ENCODE peak calls at places on chromosomes 4 and X, in nine cellular contexts. One of them, this sample, is unnamed.
A peak's percentile ranks its signal among the peaks of the same experiment; 100 is the strongest.

GRCh38 chr4:44145868-44146267 is 302.7 kb downstream of the KCTD8 start:
- DNase-seq in left lung: no peak
- DNase-seq in left ventricle myocardium inferior: no peak
- DNase-seq in fibroblast of lung: peak; percentile 25
- DNase-seq in MM.1S: no peak
- DNase-seq in caudate nucleus: no peak
- DNase-seq in adrenal gland: no peak
- DNase-seq in transverse colon: no peak
- DNase-seq in CD4-positive, alpha-beta memory T cell: no peak
- DNase-seq in this sample: no peak

GRCh38 chrX:123835661-123836371 is 24.0 kb upstream of the XIAP start:
- DNase-seq in caudate nucleus: no peak
- DNase-seq in adrenal gland: peak; percentile 27
- DNase-seq in transverse colon: peak; percentile 26
- DNase-seq in left ventricle myocardium inferior: no peak
- DNase-seq in MM.1S: no peak
- DNase-seq in fibroblast of lung: peak; percentile 56
- DNase-seq in CD4-positive, alpha-beta memory T cell: no peak
- DNase-seq in left lung: no peak
- DNase-seq in this sample: no peak

GRCh38 chr4:166257891-166258290 is 384.9 kb downstream of the TLL1 start:
- DNase-seq in CD4-positive, alpha-beta memory T cell: no peak
- DNase-seq in adrenal gland: no peak
- DNase-seq in fibroblast of lung: no peak
- DNase-seq in left lung: no peak
- DNase-seq in transverse colon: no peak
- DNase-seq in MM.1S: no peak
- DNase-seq in caudate nucleus: no peak
- DNase-seq in left ventricle myocardium inferior: no peak
- DNase-seq in this sample: no peak

GRCh38 chr4:182492456-182492855 is 249.3 kb downstream of the TENM3 start:
- DNase-seq in MM.1S: peak; percentile 74
- DNase-seq in left lung: no peak
- DNase-seq in caudate nucleus: no peak
- DNase-seq in CD4-positive, alpha-beta memory T cell: no peak
- DNase-seq in transverse colon: no peak
- DNase-seq in adrenal gland: no peak
- DNase-seq in fibroblast of lung: peak; percentile 76
- DNase-seq in left ventricle myocardium inferior: no peak
- DNase-seq in this sample: no peak

GRCh38 chr4:102710986-102711385 is 49.8 kb downstream of the MANBA start:
- DNase-seq in CD4-positive, alpha-beta memory T cell: no peak
- DNase-seq in left lung: no peak
- DNase-seq in transverse colon: no peak
- DNase-seq in MM.1S: no peak
- DNase-seq in caudate nucleus: no peak
- DNase-seq in adrenal gland: no peak
- DNase-seq in left ventricle myocardium inferior: no peak
- DNase-seq in fibroblast of lung: no peak
- DNase-seq in this sample: no peak

GRCh38 chr4:21769404-21770147 is 179.0 kb downstream of the KCNIP4 start:
- DNase-seq in adrenal gland: no peak
- DNase-seq in CD4-positive, alpha-beta memory T cell: no peak
- DNase-seq in left lung: no peak
- DNase-seq in MM.1S: no peak
- DNase-seq in fibroblast of lung: peak; percentile 69
- DNase-seq in transverse colon: no peak
- DNase-seq in left ventricle myocardium inferior: no peak
- DNase-seq in caudate nucleus: no peak
- DNase-seq in this sample: no peak

GRCh38 chr4:40055379-40055872 is 1.2 kb upstream of the N4BP2 start:
- DNase-seq in transverse colon: no peak
- DNase-seq in adrenal gland: no peak
- DNase-seq in fibroblast of lung: no peak
- DNase-seq in MM.1S: no peak
- DNase-seq in caudate nucleus: no peak
- DNase-seq in left ventricle myocardium inferior: no peak
- DNase-seq in CD4-positive, alpha-beta memory T cell: peak; percentile 59
- DNase-seq in left lung: no peak
- DNase-seq in this sample: peak; percentile 18

GRCh38 chr4:37549003-37549402 is 137.2 kb downstream of the RELL1 start:
- DNase-seq in CD4-positive, alpha-beta memory T cell: no peak
- DNase-seq in adrenal gland: no peak
- DNase-seq in fibroblast of lung: peak; percentile 44
- DNase-seq in transverse colon: no peak
- DNase-seq in MM.1S: no peak
- DNase-seq in caudate nucleus: no peak
- DNase-seq in left ventricle myocardium inferior: no peak
- DNase-seq in left lung: no peak
- DNase-seq in this sample: no peak

GRCh38 chrX:28888421-28888820 is 301.2 kb downstream of the IL1RAPL1 start:
- DNase-seq in adrenal gland: no peak
- DNase-seq in transverse colon: no peak
- DNase-seq in caudate nucleus: no peak
- DNase-seq in CD4-positive, alpha-beta memory T cell: no peak
- DNase-seq in fibroblast of lung: peak; percentile 48
- DNase-seq in MM.1S: no peak
- DNase-seq in left lung: no peak
- DNase-seq in left ventricle myocardium inferior: no peak
- DNase-seq in this sample: no peak

GRCh38 chr4:53098681-53099121 is 236.6 kb downstream of the RASL11B start:
- DNase-seq in fibroblast of lung: peak; percentile 63
- DNase-seq in adrenal gland: no peak
- DNase-seq in MM.1S: no peak
- DNase-seq in transverse colon: no peak
- DNase-seq in left ventricle myocardium inferior: no peak
- DNase-seq in CD4-positive, alpha-beta memory T cell: no peak
- DNase-seq in left lung: no peak
- DNase-seq in caudate nucleus: no peak
- DNase-seq in this sample: no peak

GRCh38 chr4:162891788-162892707 is 274.6 kb downstream of the NAF1 start:
- DNase-seq in adrenal gland: no peak
- DNase-seq in left ventricle myocardium inferior: no peak
- DNase-seq in fibroblast of lung: no peak
- DNase-seq in caudate nucleus: no peak
- DNase-seq in left lung: no peak
- DNase-seq in CD4-positive, alpha-beta memory T cell: no peak
- DNase-seq in transverse colon: no peak
- DNase-seq in MM.1S: peak; percentile 84
- DNase-seq in this sample: no peak

GRCh38 chrX:6382284-6382683 is 152.6 kb downstream of the VCX3A start:
- DNase-seq in CD4-positive, alpha-beta memory T cell: no peak
- DNase-seq in left lung: no peak
- DNase-seq in caudate nucleus: no peak
- DNase-seq in transverse colon: no peak
- DNase-seq in MM.1S: no peak
- DNase-seq in fibroblast of lung: no peak
- DNase-seq in adrenal gland: no peak
- DNase-seq in left ventricle myocardium inferior: no peak
- DNase-seq in this sample: no peak

GRCh38 chr4:13917010-13917409 is 289.5 kb upstream of the BOD1L1 start:
- DNase-seq in transverse colon: no peak
- DNase-seq in fibroblast of lung: peak; percentile 47
- DNase-seq in caudate nucleus: no peak
- DNase-seq in MM.1S: no peak
- DNase-seq in left ventricle myocardium inferior: no peak
- DNase-seq in adrenal gland: no peak
- DNase-seq in left lung: no peak
- DNase-seq in CD4-positive, alpha-beta memory T cell: no peak
- DNase-seq in this sample: no peak

GRCh38 chr4:138164218-138164617 is 77.9 kb downstream of the SLC7A11 start:
- DNase-seq in MM.1S: no peak
- DNase-seq in CD4-positive, alpha-beta memory T cell: no peak
- DNase-seq in left lung: no peak
- DNase-seq in left ventricle myocardium inferior: no peak
- DNase-seq in caudate nucleus: no peak
- DNase-seq in adrenal gland: no peak
- DNase-seq in transverse colon: no peak
- DNase-seq in fibroblast of lung: no peak
- DNase-seq in this sample: no peak

GRCh38 chr4:7807351-7807921 is 132.2 kb downstream of the AFAP1 start:
- DNase-seq in left lung: no peak
- DNase-seq in caudate nucleus: no peak
- DNase-seq in fibroblast of lung: peak; percentile 71
- DNase-seq in MM.1S: no peak
- DNase-seq in CD4-positive, alpha-beta memory T cell: no peak
- DNase-seq in adrenal gland: no peak
- DNase-seq in transverse colon: no peak
- DNase-seq in left ventricle myocardium inferior: peak; percentile 44
- DNase-seq in this sample: no peak

GRCh38 chr4:176841730-176842129 is 49.0 kb upstream of the VEGFC start:
- DNase-seq in adrenal gland: no peak
- DNase-seq in transverse colon: no peak
- DNase-seq in left lung: no peak
- DNase-seq in CD4-positive, alpha-beta memory T cell: no peak
- DNase-seq in left ventricle myocardium inferior: no peak
- DNase-seq in caudate nucleus: no peak
- DNase-seq in MM.1S: no peak
- DNase-seq in fibroblast of lung: peak; percentile 84
- DNase-seq in this sample: no peak

GRCh38 chr4:39936565-39937418 is 40.9 kb downstream of the PDS5A start:
- DNase-seq in fibroblast of lung: no peak
- DNase-seq in MM.1S: no peak
- DNase-seq in adrenal gland: no peak
- DNase-seq in left lung: no peak
- DNase-seq in caudate nucleus: no peak
- DNase-seq in CD4-positive, alpha-beta memory T cell: no peak
- DNase-seq in left ventricle myocardium inferior: no peak
- DNase-seq in transverse colon: no peak
- DNase-seq in this sample: peak; percentile 11

DNA sequence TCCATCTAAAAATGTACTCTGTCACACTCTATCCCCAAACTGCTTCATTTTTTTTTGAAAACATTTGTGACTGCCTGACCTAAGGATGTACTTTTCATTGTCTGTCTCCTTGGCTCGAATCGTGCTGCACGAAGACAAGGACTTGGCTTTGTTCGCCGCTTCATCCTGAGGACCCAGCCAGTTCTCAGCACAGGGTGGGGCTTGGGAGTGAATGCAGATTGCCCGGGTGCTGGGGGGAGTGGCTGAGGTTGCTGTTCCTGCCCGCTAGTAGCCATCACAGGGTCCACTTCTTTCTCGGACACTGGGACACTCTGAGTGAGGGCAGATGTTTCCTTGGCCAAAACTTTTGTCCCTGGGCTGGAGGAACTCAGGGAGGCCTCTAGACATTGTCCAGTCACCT is 70.1 kb upstream of the CLCN4 start:
- DNase-seq in CD4-positive, alpha-beta memory T cell: no peak
- DNase-seq in caudate nucleus: no peak
- DNase-seq in left ventricle myocardium inferior: peak; percentile 47
- DNase-seq in left lung: no peak
- DNase-seq in adrenal gland: no peak
- DNase-seq in transverse colon: no peak
- DNase-seq in fibroblast of lung: no peak
- DNase-seq in MM.1S: no peak
- DNase-seq in this sample: no peak
- H3K27ac ChIP-seq in CD4-positive, alpha-beta memory T cell: no peak overlapping the region
- H3K27ac ChIP-seq in caudate nucleus: no peak overlapping the region
- H3K27ac ChIP-seq in left ventricle myocardium inferior: peak overlapping the region; percentile 65
- H3K27ac ChIP-seq in left lung: peak overlapping the region; percentile 33
- H3K27ac ChIP-seq in adrenal gland: no peak overlapping the region
- H3K27ac ChIP-seq in transverse colon: peak overlapping the region; percentile 68
- H3K27ac ChIP-seq in fibroblast of lung: no peak overlapping the region
- H3K27ac ChIP-seq in MM.1S: no peak overlapping the region
- H3K27ac ChIP-seq in this sample: no peak overlapping the region

GRCh38 chrX:46446727-46447378 is 98.4 kb downstream of the ZNF674 start:
- DNase-seq in left lung: peak; percentile 87
- DNase-seq in fibroblast of lung: peak; percentile 84
- DNase-seq in transverse colon: peak; percentile 87
- DNase-seq in MM.1S: peak; percentile 78
- DNase-seq in CD4-positive, alpha-beta memory T cell: peak; percentile 83
- DNase-seq in caudate nucleus: peak; percentile 82
- DNase-seq in left ventricle myocardium inferior: peak; percentile 86
- DNase-seq in adrenal gland: peak; percentile 86
- DNase-seq in this sample: peak; percentile 70
- H3K27ac ChIP-seq in left lung: peak overlapping the region; percentile 75
- H3K27ac ChIP-seq in fibroblast of lung: peak overlapping the region; percentile 83
- H3K27ac ChIP-seq in transverse colon: peak overlapping the region; percentile 77
- H3K27ac ChIP-seq in MM.1S: peak overlapping the region; percentile 17
- H3K27ac ChIP-seq in CD4-positive, alpha-beta memory T cell: peak overlapping the region; percentile 73
- H3K27ac ChIP-seq in caudate nucleus: peak overlapping the region; percentile 78
- H3K27ac ChIP-seq in left ventricle myocardium inferior: peak overlapping the region; percentile 88
- H3K27ac ChIP-seq in adrenal gland: peak overlapping the region; percentile 71
- H3K27ac ChIP-seq in this sample: peak overlapping the region; percentile 95

DNA sequence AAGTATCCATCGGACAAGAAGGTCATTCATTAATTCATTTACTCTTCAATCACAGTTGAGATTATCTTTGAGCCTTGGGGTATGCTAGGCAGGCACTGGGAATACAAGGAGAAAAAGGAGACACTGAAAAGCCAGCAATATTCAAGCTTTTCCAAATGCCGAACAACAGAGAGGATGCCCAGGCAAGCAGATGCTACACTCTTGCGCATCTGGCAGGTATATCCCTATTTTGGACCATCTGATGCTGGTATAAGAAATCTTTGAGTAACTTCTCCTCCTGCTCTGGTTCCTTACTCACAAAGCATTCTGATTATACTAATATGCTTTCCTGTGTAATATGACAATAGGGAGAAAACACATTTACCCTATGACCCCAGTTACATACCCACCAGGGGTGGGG is 354.9 kb downstream of the CBLL2 start:
- DNase-seq in caudate nucleus: no peak
- DNase-seq in transverse colon: no peak
- DNase-seq in left ventricle myocardium inferior: no peak
- DNase-seq in left lung: no peak
- DNase-seq in MM.1S: no peak
- DNase-seq in adrenal gland: no peak
- DNase-seq in fibroblast of lung: no peak
- DNase-seq in CD4-positive, alpha-beta memory T cell: no peak
- DNase-seq in this sample: no peak
- H3K27ac ChIP-seq in caudate nucleus: no peak overlapping the region
- H3K27ac ChIP-seq in transverse colon: peak overlapping the region; percentile 58
- H3K27ac ChIP-seq in left ventricle myocardium inferior: peak overlapping the region; percentile 70
- H3K27ac ChIP-seq in left lung: no peak overlapping the region
- H3K27ac ChIP-seq in MM.1S: no peak overlapping the region
- H3K27ac ChIP-seq in adrenal gland: no peak overlapping the region
- H3K27ac ChIP-seq in fibroblast of lung: no peak overlapping the region
- H3K27ac ChIP-seq in CD4-positive, alpha-beta memory T cell: no peak overlapping the region
- H3K27ac ChIP-seq in this sample: no peak overlapping the region

GRCh38 chrX:136620780-136621179 is 27.2 kb upstream of the CD40LG start:
- DNase-seq in caudate nucleus: no peak
- DNase-seq in fibroblast of lung: no peak
- DNase-seq in CD4-positive, alpha-beta memory T cell: no peak
- DNase-seq in transverse colon: no peak
- DNase-seq in adrenal gland: no peak
- DNase-seq in left ventricle myocardium inferior: no peak
- DNase-seq in left lung: no peak
- DNase-seq in MM.1S: no peak
- DNase-seq in this sample: no peak

GRCh38 chrX:136619889-136620505 is 28.0 kb upstream of the CD40LG start:
- DNase-seq in left lung: no peak
- DNase-seq in transverse colon: no peak
- DNase-seq in CD4-positive, alpha-beta memory T cell: peak; percentile 65
- DNase-seq in left ventricle myocardium inferior: no peak
- DNase-seq in MM.1S: no peak
- DNase-seq in caudate nucleus: no peak
- DNase-seq in fibroblast of lung: no peak
- DNase-seq in adrenal gland: no peak
- DNase-seq in this sample: no peak

GRCh38 chrX:136622568-136622967 is 25.4 kb upstream of the CD40LG start:
- DNase-seq in adrenal gland: no peak
- DNase-seq in left lung: no peak
- DNase-seq in fibroblast of lung: no peak
- DNase-seq in transverse colon: no peak
- DNase-seq in caudate nucleus: no peak
- DNase-seq in left ventricle myocardium inferior: no peak
- DNase-seq in CD4-positive, alpha-beta memory T cell: no peak
- DNase-seq in MM.1S: no peak
- DNase-seq in this sample: no peak

GRCh38 chrX:136616987-136617685 is 30.8 kb upstream of the CD40LG start:
- DNase-seq in fibroblast of lung: no peak
- DNase-seq in caudate nucleus: no peak
- DNase-seq in CD4-positive, alpha-beta memory T cell: peak; percentile 53
- DNase-seq in MM.1S: no peak
- DNase-seq in transverse colon: no peak
- DNase-seq in left ventricle myocardium inferior: no peak
- DNase-seq in left lung: no peak
- DNase-seq in adrenal gland: no peak
- DNase-seq in this sample: no peak
- H3K27ac ChIP-seq in fibroblast of lung: no peak overlapping the region
- H3K27ac ChIP-seq in caudate nucleus: no peak overlapping the region
- H3K27ac ChIP-seq in CD4-positive, alpha-beta memory T cell: peak overlapping the region; percentile 57
- H3K27ac ChIP-seq in MM.1S: no peak overlapping the region
- H3K27ac ChIP-seq in transverse colon: no peak overlapping the region
- H3K27ac ChIP-seq in left ventricle myocardium inferior: no peak overlapping the region
- H3K27ac ChIP-seq in left lung: no peak overlapping the region
- H3K27ac ChIP-seq in adrenal gland: no peak overlapping the region
- H3K27ac ChIP-seq in this sample: peak overlapping the region; percentile 81